ENCODE peak calls at places on chromosomes 4 and X, in four cellular contexts. Q is NCI-H774; H is NCI-H524; V is stimulated activated naive B cell treated with anti-CD40 and anti-IgM and Interleukin-4, amounts not matched to agents 10 μg/mL and 1 μg/mL and 100 μg/mL, for 72 hours. S is an unnamed sample.

GRCh38 chr4:143336828-143337599 is at the start of gene GAB1:
- DNase-seq in Q (peak), H (peak), V (no peak), S (peak)

GRCh38 chr4:183503497-183504063 is 1.3 kb upstream of the ING2 start:
- DNase-seq in Q (no peak), H (peak), V (no peak), S (peak)

GRCh38 chr4:166585491-166585890 is 648.8 kb downstream of the SPOCK3 start:
- DNase-seq in Q (no peak), H (no peak), V (no peak), S (no peak)

GRCh38 chrX:154990496-154990895 is 32.0 kb downstream of the F8 start:
- DNase-seq in Q (no peak), H (no peak), V (no peak), S (no peak)

GRCh38 chrX:23844502-23845138 is 61.6 kb downstream of the SAT1 start:
- DNase-seq in Q (no peak), H (no peak), V (no peak), S (no peak)

GRCh38 chrX:152861826-152862225 is 31.0 kb downstream of the NSDHL start:
- DNase-seq in Q (no peak), H (no peak), V (no peak), S (no peak)

GRCh38 chr4:26992657-26993361 is 132.2 kb downstream of the STIM2 start:
- DNase-seq in Q (no peak), H (no peak), V (peak), S (no peak)

GRCh38 chrX:129606918-129607317 is 47.8 kb downstream of the APLN start:
- DNase-seq in Q (peak), H (no peak), V (peak), S (peak)

GRCh38 chr4:136319789-136320470 is 1212.4 kb downstream of the PCDH18 start:
- DNase-seq in Q (no peak), H (no peak), V (no peak), S (no peak)

GRCh38 chr4:113300384-113301011 is 251.0 kb downstream of the ANK2 start:
- DNase-seq in Q (no peak), H (no peak), V (no peak), S (no peak)

GRCh38 chr4:2255501-2256155 is 6.3 kb downstream of the MXD4 start:
- DNase-seq in Q (no peak), H (no peak), V (no peak), S (peak)

GRCh38 chrX:20742106-20742505 is 475.4 kb upstream of the RPS6KA3 start:
- DNase-seq in Q (no peak), H (peak), V (no peak), S (no peak)

GRCh38 chr4:961651-962230 is 11.6 kb downstream of the DGKQ start:
- DNase-seq in Q (no peak), H (no peak), V (no peak), S (no peak)

GRCh38 chr4:168587326-168588125 is 90.7 kb downstream of the PALLD start:
- DNase-seq in Q (no peak), H (no peak), V (no peak), S (no peak)

GRCh38 chr4:98287328-98287727 is 26.1 kb downstream of the RAP1GDS1 start:
- DNase-seq in Q (no peak), H (no peak), V (no peak), S (no peak)

GRCh38 chrX:8201896-8202331 is 30.8 kb upstream of the VCX2 start:
- DNase-seq in Q (no peak), H (no peak), V (no peak), S (no peak)

GRCh38 chr4:1014395-1015167 is 3.2 kb downstream of the FGFRL1 start:
- DNase-seq in Q (no peak), H (no peak), V (no peak), S (no peak)

GRCh38 chrX:128457674-128458073 is 405.5 kb upstream of the ACTRT1 start:
- DNase-seq in Q (no peak), H (no peak), V (no peak), S (no peak)

GRCh38 chr4:100016191-100016590 is 66.1 kb upstream of the H2AZ1 start:
- DNase-seq in Q (no peak), H (no peak), V (no peak), S (no peak)

S was measured in D341Med.